ENCODE peak calls at places on chromosomes 6 and 20, in seven cellular contexts. One of them, this sample, is unnamed.

GRCh38 chr6:10256113-10256690 is 158.7 kb downstream of the TFAP2A start:
- DNase-seq in AG04450: no peak
- DNase-seq in activated CD8-positive, alpha-beta memory T cell treated with anti-CD3 and anti-CD28 coated beads for 1 hour: no peak
- DNase-seq in NCI-H2029 treated with DMSO at 0.1 percent for 48 hours: no peak
- DNase-seq in stimulated activated CD8-positive, alpha-beta memory T cell treated with anti-CD3 and anti-CD28 coated beads, Interleukin-15, amount 100 ng/mL, for 24 hours: no peak
- DNase-seq in COLO829: no peak
- DNase-seq in NCI-H226: no peak
- DNase-seq in this sample: no peak

GRCh38 chr20:38657390-38657789 is 55.8 kb downstream of the ARHGAP40 start:
- DNase-seq in AG04450: no peak
- DNase-seq in activated CD8-positive, alpha-beta memory T cell treated with anti-CD3 and anti-CD28 coated beads for 1 hour: no peak
- DNase-seq in NCI-H2029 treated with DMSO at 0.1 percent for 48 hours: no peak
- DNase-seq in stimulated activated CD8-positive, alpha-beta memory T cell treated with anti-CD3 and anti-CD28 coated beads, Interleukin-15, amount 100 ng/mL, for 24 hours: no peak
- DNase-seq in COLO829: no peak
- DNase-seq in NCI-H226: no peak
- DNase-seq in this sample: no peak

GRCh38 chr6:24825130-24825630 is 26.5 kb upstream of the ARMH2 start:
- DNase-seq in AG04450: no peak
- DNase-seq in activated CD8-positive, alpha-beta memory T cell treated with anti-CD3 and anti-CD28 coated beads for 1 hour: no peak
- DNase-seq in NCI-H2029 treated with DMSO at 0.1 percent for 48 hours: no peak
- DNase-seq in stimulated activated CD8-positive, alpha-beta memory T cell treated with anti-CD3 and anti-CD28 coated beads, Interleukin-15, amount 100 ng/mL, for 24 hours: no peak
- DNase-seq in COLO829: no peak
- DNase-seq in NCI-H226: no peak
- DNase-seq in this sample: peak

GRCh38 chr20:4081396-4081795 is 66.0 kb upstream of the RNF24 start:
- DNase-seq in AG04450: no peak
- DNase-seq in activated CD8-positive, alpha-beta memory T cell treated with anti-CD3 and anti-CD28 coated beads for 1 hour: no peak
- DNase-seq in NCI-H2029 treated with DMSO at 0.1 percent for 48 hours: no peak
- DNase-seq in stimulated activated CD8-positive, alpha-beta memory T cell treated with anti-CD3 and anti-CD28 coated beads, Interleukin-15, amount 100 ng/mL, for 24 hours: no peak
- DNase-seq in COLO829: no peak
- DNase-seq in NCI-H226: no peak
- DNase-seq in this sample: no peak

GRCh38 chr6:109455161-109455501 is 441 bp downstream of the MICAL1 start:
- DNase-seq in AG04450: no peak
- DNase-seq in activated CD8-positive, alpha-beta memory T cell treated with anti-CD3 and anti-CD28 coated beads for 1 hour: no peak
- DNase-seq in NCI-H2029 treated with DMSO at 0.1 percent for 48 hours: no peak
- DNase-seq in stimulated activated CD8-positive, alpha-beta memory T cell treated with anti-CD3 and anti-CD28 coated beads, Interleukin-15, amount 100 ng/mL, for 24 hours: no peak
- DNase-seq in COLO829: no peak
- DNase-seq in NCI-H226: no peak
- DNase-seq in this sample: no peak

GRCh38 chr6:126826315-126826714 is 292.2 kb upstream of the RSPO3 start:
- DNase-seq in AG04450: no peak
- DNase-seq in activated CD8-positive, alpha-beta memory T cell treated with anti-CD3 and anti-CD28 coated beads for 1 hour: no peak
- DNase-seq in NCI-H2029 treated with DMSO at 0.1 percent for 48 hours: no peak
- DNase-seq in stimulated activated CD8-positive, alpha-beta memory T cell treated with anti-CD3 and anti-CD28 coated beads, Interleukin-15, amount 100 ng/mL, for 24 hours: no peak
- DNase-seq in COLO829: no peak
- DNase-seq in NCI-H226: peak
- DNase-seq in this sample: no peak

GRCh38 chr6:5214570-5215052 is 46.1 kb downstream of the LYRM4 start:
- DNase-seq in AG04450: peak
- DNase-seq in activated CD8-positive, alpha-beta memory T cell treated with anti-CD3 and anti-CD28 coated beads for 1 hour: no peak
- DNase-seq in NCI-H2029 treated with DMSO at 0.1 percent for 48 hours: no peak
- DNase-seq in stimulated activated CD8-positive, alpha-beta memory T cell treated with anti-CD3 and anti-CD28 coated beads, Interleukin-15, amount 100 ng/mL, for 24 hours: no peak
- DNase-seq in COLO829: peak
- DNase-seq in NCI-H226: no peak
- DNase-seq in this sample: no peak

GRCh38 chr6:3296537-3297453 is 38.0 kb downstream of the PSMG4 start:
- DNase-seq in AG04450: no peak
- DNase-seq in activated CD8-positive, alpha-beta memory T cell treated with anti-CD3 and anti-CD28 coated beads for 1 hour: no peak
- DNase-seq in NCI-H2029 treated with DMSO at 0.1 percent for 48 hours: no peak
- DNase-seq in stimulated activated CD8-positive, alpha-beta memory T cell treated with anti-CD3 and anti-CD28 coated beads, Interleukin-15, amount 100 ng/mL, for 24 hours: no peak
- DNase-seq in COLO829: no peak
- DNase-seq in NCI-H226: no peak
- DNase-seq in this sample: no peak

GRCh38 chr6:17233531-17233930 is 47.6 kb upstream of the RBM24 start:
- DNase-seq in AG04450: no peak
- DNase-seq in activated CD8-positive, alpha-beta memory T cell treated with anti-CD3 and anti-CD28 coated beads for 1 hour: no peak
- DNase-seq in NCI-H2029 treated with DMSO at 0.1 percent for 48 hours: no peak
- DNase-seq in stimulated activated CD8-positive, alpha-beta memory T cell treated with anti-CD3 and anti-CD28 coated beads, Interleukin-15, amount 100 ng/mL, for 24 hours: no peak
- DNase-seq in COLO829: no peak
- DNase-seq in NCI-H226: peak
- DNase-seq in this sample: no peak

GRCh38 chr20:5602346-5602745 is 147.9 kb upstream of the SHLD1 start:
- DNase-seq in AG04450: no peak
- DNase-seq in activated CD8-positive, alpha-beta memory T cell treated with anti-CD3 and anti-CD28 coated beads for 1 hour: no peak
- DNase-seq in NCI-H2029 treated with DMSO at 0.1 percent for 48 hours: no peak
- DNase-seq in stimulated activated CD8-positive, alpha-beta memory T cell treated with anti-CD3 and anti-CD28 coated beads, Interleukin-15, amount 100 ng/mL, for 24 hours: no peak
- DNase-seq in COLO829: peak
- DNase-seq in NCI-H226: peak
- DNase-seq in this sample: no peak

GRCh38 chr6:82045965-82046756 is 201.4 kb downstream of the IBTK start:
- DNase-seq in AG04450: peak
- DNase-seq in activated CD8-positive, alpha-beta memory T cell treated with anti-CD3 and anti-CD28 coated beads for 1 hour: no peak
- DNase-seq in NCI-H2029 treated with DMSO at 0.1 percent for 48 hours: no peak
- DNase-seq in stimulated activated CD8-positive, alpha-beta memory T cell treated with anti-CD3 and anti-CD28 coated beads, Interleukin-15, amount 100 ng/mL, for 24 hours: no peak
- DNase-seq in COLO829: peak
- DNase-seq in NCI-H226: no peak
- DNase-seq in this sample: no peak

GRCh38 chr20:23309781-23310180 is 40.8 kb upstream of the NXT1 start:
- DNase-seq in AG04450: no peak
- DNase-seq in activated CD8-positive, alpha-beta memory T cell treated with anti-CD3 and anti-CD28 coated beads for 1 hour: no peak
- DNase-seq in NCI-H2029 treated with DMSO at 0.1 percent for 48 hours: no peak
- DNase-seq in stimulated activated CD8-positive, alpha-beta memory T cell treated with anti-CD3 and anti-CD28 coated beads, Interleukin-15, amount 100 ng/mL, for 24 hours: no peak
- DNase-seq in COLO829: no peak
- DNase-seq in NCI-H226: no peak
- DNase-seq in this sample: no peak

GRCh38 chr20:34997171-34997570 is 41.5 kb downstream of the MYH7B start:
- DNase-seq in AG04450: no peak
- DNase-seq in activated CD8-positive, alpha-beta memory T cell treated with anti-CD3 and anti-CD28 coated beads for 1 hour: no peak
- DNase-seq in NCI-H2029 treated with DMSO at 0.1 percent for 48 hours: no peak
- DNase-seq in stimulated activated CD8-positive, alpha-beta memory T cell treated with anti-CD3 and anti-CD28 coated beads, Interleukin-15, amount 100 ng/mL, for 24 hours: no peak
- DNase-seq in COLO829: no peak
- DNase-seq in NCI-H226: no peak
- DNase-seq in this sample: no peak

GRCh38 chr6:68895929-68896328 is 260.8 kb downstream of the ADGRB3 start:
- DNase-seq in AG04450: no peak
- DNase-seq in activated CD8-positive, alpha-beta memory T cell treated with anti-CD3 and anti-CD28 coated beads for 1 hour: no peak
- DNase-seq in NCI-H2029 treated with DMSO at 0.1 percent for 48 hours: no peak
- DNase-seq in stimulated activated CD8-positive, alpha-beta memory T cell treated with anti-CD3 and anti-CD28 coated beads, Interleukin-15, amount 100 ng/mL, for 24 hours: no peak
- DNase-seq in COLO829: no peak
- DNase-seq in NCI-H226: no peak
- DNase-seq in this sample: no peak

GRCh38 chr6:143160439-143161220 is 99.9 kb downstream of the AIG1 start:
- DNase-seq in AG04450: no peak
- DNase-seq in activated CD8-positive, alpha-beta memory T cell treated with anti-CD3 and anti-CD28 coated beads for 1 hour: no peak
- DNase-seq in NCI-H2029 treated with DMSO at 0.1 percent for 48 hours: no peak
- DNase-seq in stimulated activated CD8-positive, alpha-beta memory T cell treated with anti-CD3 and anti-CD28 coated beads, Interleukin-15, amount 100 ng/mL, for 24 hours: no peak
- DNase-seq in COLO829: no peak
- DNase-seq in NCI-H226: no peak
- DNase-seq in this sample: no peak

GRCh38 chr6:32459781-32460424 is 20.2 kb downstream of the HLA-DRA start:
- DNase-seq in AG04450: no peak
- DNase-seq in activated CD8-positive, alpha-beta memory T cell treated with anti-CD3 and anti-CD28 coated beads for 1 hour: no peak
- DNase-seq in NCI-H2029 treated with DMSO at 0.1 percent for 48 hours: no peak
- DNase-seq in stimulated activated CD8-positive, alpha-beta memory T cell treated with anti-CD3 and anti-CD28 coated beads, Interleukin-15, amount 100 ng/mL, for 24 hours: no peak
- DNase-seq in COLO829: no peak
- DNase-seq in NCI-H226: no peak
- DNase-seq in this sample: no peak

GRCh38 chr6:3405679-3406078 is 51.2 kb downstream of the SLC22A23 start:
- DNase-seq in AG04450: no peak
- DNase-seq in activated CD8-positive, alpha-beta memory T cell treated with anti-CD3 and anti-CD28 coated beads for 1 hour: no peak
- DNase-seq in NCI-H2029 treated with DMSO at 0.1 percent for 48 hours: no peak
- DNase-seq in stimulated activated CD8-positive, alpha-beta memory T cell treated with anti-CD3 and anti-CD28 coated beads, Interleukin-15, amount 100 ng/mL, for 24 hours: no peak
- DNase-seq in COLO829: no peak
- DNase-seq in NCI-H226: peak
- DNase-seq in this sample: no peak

GRCh38 chr6:129731396-129731795 is 21.4 kb upstream of the ARHGAP18 start:
- DNase-seq in AG04450: no peak
- DNase-seq in activated CD8-positive, alpha-beta memory T cell treated with anti-CD3 and anti-CD28 coated beads for 1 hour: no peak
- DNase-seq in NCI-H2029 treated with DMSO at 0.1 percent for 48 hours: no peak
- DNase-seq in stimulated activated CD8-positive, alpha-beta memory T cell treated with anti-CD3 and anti-CD28 coated beads, Interleukin-15, amount 100 ng/mL, for 24 hours: no peak
- DNase-seq in COLO829: no peak
- DNase-seq in NCI-H226: no peak
- DNase-seq in this sample: no peak

GRCh38 chr20:45827030-45827652 is at the start of gene TNNC2:
- DNase-seq in AG04450: no peak
- DNase-seq in activated CD8-positive, alpha-beta memory T cell treated with anti-CD3 and anti-CD28 coated beads for 1 hour: no peak
- DNase-seq in NCI-H2029 treated with DMSO at 0.1 percent for 48 hours: no peak
- DNase-seq in stimulated activated CD8-positive, alpha-beta memory T cell treated with anti-CD3 and anti-CD28 coated beads, Interleukin-15, amount 100 ng/mL, for 24 hours: no peak
- DNase-seq in COLO829: no peak
- DNase-seq in NCI-H226: no peak
- DNase-seq in this sample: no peak

GRCh38 chr6:83226517-83226916 is 33.4 kb downstream of the RWDD2A start:
- DNase-seq in AG04450: no peak
- DNase-seq in activated CD8-positive, alpha-beta memory T cell treated with anti-CD3 and anti-CD28 coated beads for 1 hour: no peak
- DNase-seq in NCI-H2029 treated with DMSO at 0.1 percent for 48 hours: no peak
- DNase-seq in stimulated activated CD8-positive, alpha-beta memory T cell treated with anti-CD3 and anti-CD28 coated beads, Interleukin-15, amount 100 ng/mL, for 24 hours: no peak
- DNase-seq in COLO829: no peak
- DNase-seq in NCI-H226: no peak
- DNase-seq in this sample: no peak

GRCh38 chr6:14881399-14881798 is 364.5 kb upstream of the JARID2 start:
- DNase-seq in AG04450: no peak
- DNase-seq in activated CD8-positive, alpha-beta memory T cell treated with anti-CD3 and anti-CD28 coated beads for 1 hour: no peak
- DNase-seq in NCI-H2029 treated with DMSO at 0.1 percent for 48 hours: no peak
- DNase-seq in stimulated activated CD8-positive, alpha-beta memory T cell treated with anti-CD3 and anti-CD28 coated beads, Interleukin-15, amount 100 ng/mL, for 24 hours: no peak
- DNase-seq in COLO829: peak
- DNase-seq in NCI-H226: peak
- DNase-seq in this sample: no peak

GRCh38 chr6:105545206-105545920 is 142.5 kb upstream of the PREP start:
- DNase-seq in AG04450: no peak
- DNase-seq in activated CD8-positive, alpha-beta memory T cell treated with anti-CD3 and anti-CD28 coated beads for 1 hour: no peak
- DNase-seq in NCI-H2029 treated with DMSO at 0.1 percent for 48 hours: no peak
- DNase-seq in stimulated activated CD8-positive, alpha-beta memory T cell treated with anti-CD3 and anti-CD28 coated beads, Interleukin-15, amount 100 ng/mL, for 24 hours: no peak
- DNase-seq in COLO829: no peak
- DNase-seq in NCI-H226: no peak
- DNase-seq in this sample: no peak

GRCh38 chr20:19738936-19739335 is 19.1 kb upstream of the RIN2 start:
- DNase-seq in AG04450: no peak
- DNase-seq in activated CD8-positive, alpha-beta memory T cell treated with anti-CD3 and anti-CD28 coated beads for 1 hour: no peak
- DNase-seq in NCI-H2029 treated with DMSO at 0.1 percent for 48 hours: no peak
- DNase-seq in stimulated activated CD8-positive, alpha-beta memory T cell treated with anti-CD3 and anti-CD28 coated beads, Interleukin-15, amount 100 ng/mL, for 24 hours: no peak
- DNase-seq in COLO829: no peak
- DNase-seq in NCI-H226: no peak
- DNase-seq in this sample: no peak

GRCh38 chr6:90008908-90009501 is 114.7 kb downstream of the GJA10 start:
- DNase-seq in AG04450: no peak
- DNase-seq in activated CD8-positive, alpha-beta memory T cell treated with anti-CD3 and anti-CD28 coated beads for 1 hour: no peak
- DNase-seq in NCI-H2029 treated with DMSO at 0.1 percent for 48 hours: no peak
- DNase-seq in stimulated activated CD8-positive, alpha-beta memory T cell treated with anti-CD3 and anti-CD28 coated beads, Interleukin-15, amount 100 ng/mL, for 24 hours: no peak
- DNase-seq in COLO829: no peak
- DNase-seq in NCI-H226: peak
- DNase-seq in this sample: no peak

GRCh38 chr6:81772741-81773140 is 20.3 kb upstream of the TENT5A start:
- DNase-seq in AG04450: no peak
- DNase-seq in activated CD8-positive, alpha-beta memory T cell treated with anti-CD3 and anti-CD28 coated beads for 1 hour: no peak
- DNase-seq in NCI-H2029 treated with DMSO at 0.1 percent for 48 hours: no peak
- DNase-seq in stimulated activated CD8-positive, alpha-beta memory T cell treated with anti-CD3 and anti-CD28 coated beads, Interleukin-15, amount 100 ng/mL, for 24 hours: no peak
- DNase-seq in COLO829: no peak
- DNase-seq in NCI-H226: peak
- DNase-seq in this sample: no peak

GRCh38 chr6:142943746-142944125 is 1.2 kb downstream of the HIVEP2 start:
- DNase-seq in AG04450: no peak
- DNase-seq in activated CD8-positive, alpha-beta memory T cell treated with anti-CD3 and anti-CD28 coated beads for 1 hour: no peak
- DNase-seq in NCI-H2029 treated with DMSO at 0.1 percent for 48 hours: no peak
- DNase-seq in stimulated activated CD8-positive, alpha-beta memory T cell treated with anti-CD3 and anti-CD28 coated beads, Interleukin-15, amount 100 ng/mL, for 24 hours: no peak
- DNase-seq in COLO829: no peak
- DNase-seq in NCI-H226: peak
- DNase-seq in this sample: peak

GRCh38 chr20:60034231-60035110 is 76.2 kb downstream of the CDH26 start:
- DNase-seq in AG04450: no peak
- DNase-seq in activated CD8-positive, alpha-beta memory T cell treated with anti-CD3 and anti-CD28 coated beads for 1 hour: no peak
- DNase-seq in NCI-H2029 treated with DMSO at 0.1 percent for 48 hours: no peak
- DNase-seq in stimulated activated CD8-positive, alpha-beta memory T cell treated with anti-CD3 and anti-CD28 coated beads, Interleukin-15, amount 100 ng/mL, for 24 hours: no peak
- DNase-seq in COLO829: no peak
- DNase-seq in NCI-H226: no peak
- DNase-seq in this sample: no peak

GRCh38 chr20:47727170-47727880 is 58.0 kb downstream of the SULF2 start:
- DNase-seq in AG04450: no peak
- DNase-seq in activated CD8-positive, alpha-beta memory T cell treated with anti-CD3 and anti-CD28 coated beads for 1 hour: peak
- DNase-seq in NCI-H2029 treated with DMSO at 0.1 percent for 48 hours: no peak
- DNase-seq in stimulated activated CD8-positive, alpha-beta memory T cell treated with anti-CD3 and anti-CD28 coated beads, Interleukin-15, amount 100 ng/mL, for 24 hours: no peak
- DNase-seq in COLO829: no peak
- DNase-seq in NCI-H226: no peak
- DNase-seq in this sample: no peak

GRCh38 chr6:47246556-47246955 is 63.1 kb downstream of the TNFRSF21 start:
- DNase-seq in AG04450: no peak
- DNase-seq in activated CD8-positive, alpha-beta memory T cell treated with anti-CD3 and anti-CD28 coated beads for 1 hour: no peak
- DNase-seq in NCI-H2029 treated with DMSO at 0.1 percent for 48 hours: no peak
- DNase-seq in stimulated activated CD8-positive, alpha-beta memory T cell treated with anti-CD3 and anti-CD28 coated beads, Interleukin-15, amount 100 ng/mL, for 24 hours: no peak
- DNase-seq in COLO829: no peak
- DNase-seq in NCI-H226: no peak
- DNase-seq in this sample: no peak

GRCh38 chr6:88368071-88368787 is 202.1 kb upstream of the CNR1 start:
- DNase-seq in AG04450: no peak
- DNase-seq in activated CD8-positive, alpha-beta memory T cell treated with anti-CD3 and anti-CD28 coated beads for 1 hour: no peak
- DNase-seq in NCI-H2029 treated with DMSO at 0.1 percent for 48 hours: no peak
- DNase-seq in stimulated activated CD8-positive, alpha-beta memory T cell treated with anti-CD3 and anti-CD28 coated beads, Interleukin-15, amount 100 ng/mL, for 24 hours: no peak
- DNase-seq in COLO829: peak
- DNase-seq in NCI-H226: peak
- DNase-seq in this sample: no peak

GRCh38 chr6:134714679-134715078 is 235.2 kb downstream of the ALDH8A1 start:
- DNase-seq in AG04450: no peak
- DNase-seq in activated CD8-positive, alpha-beta memory T cell treated with anti-CD3 and anti-CD28 coated beads for 1 hour: no peak
- DNase-seq in NCI-H2029 treated with DMSO at 0.1 percent for 48 hours: peak
- DNase-seq in stimulated activated CD8-positive, alpha-beta memory T cell treated with anti-CD3 and anti-CD28 coated beads, Interleukin-15, amount 100 ng/mL, for 24 hours: no peak
- DNase-seq in COLO829: peak
- DNase-seq in NCI-H226: peak
- DNase-seq in this sample: peak

GRCh38 chr20:57613481-57613921 is 6.7 kb downstream of the ZBP1 start:
- DNase-seq in AG04450: no peak
- DNase-seq in activated CD8-positive, alpha-beta memory T cell treated with anti-CD3 and anti-CD28 coated beads for 1 hour: no peak
- DNase-seq in NCI-H2029 treated with DMSO at 0.1 percent for 48 hours: no peak
- DNase-seq in stimulated activated CD8-positive, alpha-beta memory T cell treated with anti-CD3 and anti-CD28 coated beads, Interleukin-15, amount 100 ng/mL, for 24 hours: no peak
- DNase-seq in COLO829: no peak
- DNase-seq in NCI-H226: no peak
- DNase-seq in this sample: no peak

GRCh38 chr20:43710370-43711044 is 16.3 kb downstream of the GTSF1L start:
- DNase-seq in AG04450: no peak
- DNase-seq in activated CD8-positive, alpha-beta memory T cell treated with anti-CD3 and anti-CD28 coated beads for 1 hour: no peak
- DNase-seq in NCI-H2029 treated with DMSO at 0.1 percent for 48 hours: no peak
- DNase-seq in stimulated activated CD8-positive, alpha-beta memory T cell treated with anti-CD3 and anti-CD28 coated beads, Interleukin-15, amount 100 ng/mL, for 24 hours: no peak
- DNase-seq in COLO829: no peak
- DNase-seq in NCI-H226: no peak
- DNase-seq in this sample: no peak

GRCh38 chr6:27545271-27546046 is 72.6 kb upstream of the ZNF184 start:
- DNase-seq in AG04450: peak
- DNase-seq in activated CD8-positive, alpha-beta memory T cell treated with anti-CD3 and anti-CD28 coated beads for 1 hour: no peak
- DNase-seq in NCI-H2029 treated with DMSO at 0.1 percent for 48 hours: no peak
- DNase-seq in stimulated activated CD8-positive, alpha-beta memory T cell treated with anti-CD3 and anti-CD28 coated beads, Interleukin-15, amount 100 ng/mL, for 24 hours: peak
- DNase-seq in COLO829: peak
- DNase-seq in NCI-H226: peak
- DNase-seq in this sample: no peak

GRCh38 chr20:36084897-36085617 is 69.5 kb upstream of the EPB41L1 start:
- DNase-seq in AG04450: no peak
- DNase-seq in activated CD8-positive, alpha-beta memory T cell treated with anti-CD3 and anti-CD28 coated beads for 1 hour: no peak
- DNase-seq in NCI-H2029 treated with DMSO at 0.1 percent for 48 hours: no peak
- DNase-seq in stimulated activated CD8-positive, alpha-beta memory T cell treated with anti-CD3 and anti-CD28 coated beads, Interleukin-15, amount 100 ng/mL, for 24 hours: no peak
- DNase-seq in COLO829: no peak
- DNase-seq in NCI-H226: peak
- DNase-seq in this sample: no peak

GRCh38 chr20:41175201-41175651 is 37.9 kb downstream of the PLCG1 start:
- DNase-seq in AG04450: no peak
- DNase-seq in activated CD8-positive, alpha-beta memory T cell treated with anti-CD3 and anti-CD28 coated beads for 1 hour: no peak
- DNase-seq in NCI-H2029 treated with DMSO at 0.1 percent for 48 hours: no peak
- DNase-seq in stimulated activated CD8-positive, alpha-beta memory T cell treated with anti-CD3 and anti-CD28 coated beads, Interleukin-15, amount 100 ng/mL, for 24 hours: no peak
- DNase-seq in COLO829: no peak
- DNase-seq in NCI-H226: no peak
- DNase-seq in this sample: no peak

GRCh38 chr6:53112871-53113270 is 35.8 kb downstream of the GCM1 start:
- DNase-seq in AG04450: no peak
- DNase-seq in activated CD8-positive, alpha-beta memory T cell treated with anti-CD3 and anti-CD28 coated beads for 1 hour: no peak
- DNase-seq in NCI-H2029 treated with DMSO at 0.1 percent for 48 hours: no peak
- DNase-seq in stimulated activated CD8-positive, alpha-beta memory T cell treated with anti-CD3 and anti-CD28 coated beads, Interleukin-15, amount 100 ng/mL, for 24 hours: no peak
- DNase-seq in COLO829: no peak
- DNase-seq in NCI-H226: no peak
- DNase-seq in this sample: no peak

This sample was measured in DMS79.